ENCODE peak calls at places on chromosomes 13 and 19, in nine cellular contexts. M is heart left ventricle, B is fibroblast of lung, Z is A549, A is body of pancreas, W is small intestine, L is stomach, U is aorta, G is thyroid gland. J is an unnamed sample.
A peak's percentile ranks its signal among the peaks of the same experiment; 100 is the strongest.

GRCh38 chr19:1170938-1171754 is 2.9 kb downstream of the SBNO2 start:
- DNase-seq in A (no peak), B (no peak), M (no peak), W (no peak), L (no peak), Z (no peak), U (no peak), G (no peak), J (no peak)

GRCh38 chr19:38773469-38774177 is at the start of gene LGALS7:
- DNase-seq in W (no peak), M (no peak), U (no peak), B (no peak), Z (no peak), A (no peak), L (no peak), G (no peak), J (no peak)

GRCh38 chr19:55600336-55601028 is 394 bp downstream of the ZNF524 start:
- DNase-seq in W (no peak), B (peak; percentile 65), M (peak; percentile 82), Z (no peak), U (peak; percentile 89), L (no peak), G (peak; percentile 76), A (no peak), J (no peak)

GRCh38 chr19:8022275-8022674 is 16.8 kb upstream of the ELAVL1 start:
- DNase-seq in L (peak; percentile 29), Z (no peak), U (no peak), M (no peak), B (no peak), A (no peak), W (no peak), G (no peak), J (peak; percentile 87)

GRCh38 chr19:58279042-58279924 is 528 bp downstream of the ZNF8 start:
- DNase-seq in U (peak; percentile 91), A (peak; percentile 65), Z (peak; percentile 71), L (peak; percentile 63), B (peak; percentile 78), G (peak; percentile 67), W (peak; percentile 75), M (peak; percentile 84), J (peak; percentile 76)

GRCh38 chr13:73228546-73228945 is 169.7 kb downstream of the KLF5 start:
- DNase-seq in Z (peak; percentile 12), U (no peak), A (no peak), W (peak; percentile 43), B (peak; percentile 36), L (no peak), G (no peak), M (no peak), J (no peak)

GRCh38 chr13:110275931-110276552 is 30.9 kb downstream of the COL4A1 start:
- DNase-seq in L (no peak), W (no peak), Z (no peak), G (no peak), B (no peak), M (peak; percentile 54), A (no peak), U (no peak), J (no peak)

GRCh38 chr19:19552811-19553210 is 14.7 kb downstream of the CILP2 start:
- DNase-seq in W (peak; percentile 41), L (peak; percentile 52), A (no peak), B (peak; percentile 29), G (no peak), Z (peak; percentile 47), U (no peak), M (no peak), J (no peak)

GRCh38 chr19:18373892-18374629 is 11.9 kb upstream of the GDF15 start:
- DNase-seq in U (peak; percentile 96), L (peak; percentile 83), M (peak; percentile 93), W (peak; percentile 47), G (peak; percentile 93), B (peak; percentile 99), Z (peak; percentile 94), A (peak; percentile 96), J (peak; percentile 80)

GRCh38 chr19:28607066-28607583 is 605.8 kb downstream of the UQCRFS1 start:
- DNase-seq in B (no peak), G (no peak), Z (no peak), A (no peak), U (no peak), W (no peak), M (no peak), L (no peak), J (no peak)

GRCh38 chr13:86974251-86974994 is 696.7 kb upstream of the SLITRK5 start:
- DNase-seq in B (no peak), L (no peak), M (no peak), U (peak; percentile 58), A (no peak), G (no peak), W (no peak), Z (no peak), J (no peak)

GRCh38 chr19:32252333-32252669 is 93.1 kb upstream of the ZNF507 start:
- DNase-seq in A (no peak), W (no peak), Z (no peak), G (no peak), L (no peak), M (no peak), B (no peak), U (no peak), J (no peak)

GRCh38 chr13:33228645-33229445 is 56.7 kb downstream of the STARD13 start:
- DNase-seq in G (peak; percentile 43), B (peak; percentile 83), Z (peak; percentile 27), A (no peak), W (peak; percentile 59), L (no peak), M (no peak), U (no peak), J (no peak)

GRCh38 chr13:38147050-38147449 is 202.6 kb upstream of the UFM1 start:
- DNase-seq in U (no peak), L (no peak), Z (no peak), G (no peak), W (no peak), B (no peak), A (no peak), M (no peak), J (no peak)

DNA sequence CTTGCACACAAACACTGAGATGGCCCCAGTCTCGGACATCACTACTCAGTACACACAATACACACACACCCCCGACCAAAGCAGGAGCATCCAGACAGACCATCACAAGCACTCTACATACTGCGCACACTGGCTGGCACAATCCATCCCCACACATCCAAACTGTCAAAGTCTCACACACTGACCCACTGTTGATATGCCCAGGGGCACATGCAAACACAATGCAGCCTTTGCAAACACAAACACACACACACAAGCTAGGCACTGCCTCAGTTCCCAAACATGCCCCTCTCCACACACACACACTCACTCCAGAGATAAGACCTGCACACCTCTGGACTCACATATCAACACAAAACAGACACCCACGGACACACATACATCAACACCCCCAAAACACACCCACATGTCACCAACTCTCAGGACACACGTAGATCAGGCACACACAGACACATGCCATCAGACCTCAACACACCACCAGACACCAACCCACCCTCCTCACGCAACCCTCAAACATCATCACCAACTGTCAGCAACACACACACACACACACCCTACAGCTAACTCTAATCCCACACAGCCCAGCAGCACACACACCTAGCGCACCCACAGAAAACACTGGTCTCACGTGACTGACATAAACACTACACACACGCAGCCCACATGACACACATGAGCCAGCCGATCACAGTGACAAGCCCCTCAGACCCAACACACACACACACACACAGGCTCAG is 1.9 kb downstream of the BBC3 start:
- DNase-seq in G (no peak), B (peak; percentile 46), W (no peak), M (no peak), U (no peak), L (no peak), A (no peak), Z (peak; percentile 75), J (no peak)
- H3K4me1 ChIP-seq in G (peaks cover 27% of the 10 kb centered on the region), B (peaks cover 27% of the 10 kb centered on the region), W (peaks cover 7% of the 10 kb centered on the region), M (peaks cover 40% of the 10 kb centered on the region), U (no peaks in the 10 kb centered on the region), L (peaks cover 61% of the 10 kb centered on the region), A (peaks cover 61% of the 10 kb centered on the region), Z (peaks cover 54% of the 10 kb centered on the region), J (peaks cover 27% of the 10 kb centered on the region)

DNA sequence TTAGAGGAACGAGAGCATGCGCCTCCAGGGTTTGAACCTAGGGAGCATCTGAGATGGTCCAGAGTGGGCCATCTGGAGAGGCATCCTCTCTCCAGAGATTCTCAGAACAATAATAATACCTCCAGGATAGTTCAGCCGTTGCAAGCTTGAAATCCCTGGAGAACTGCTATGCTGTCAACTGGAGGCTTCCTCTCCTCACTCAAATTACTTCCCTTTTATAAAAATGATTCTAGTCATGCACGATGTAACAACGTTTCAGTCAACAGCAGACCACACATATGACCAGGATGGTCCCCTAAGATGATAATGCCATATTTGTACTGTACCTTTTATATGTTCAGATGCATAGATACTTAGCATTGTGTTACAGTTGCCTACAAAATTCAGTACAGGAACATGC is 108.7 kb downstream of the SHISA2 start:
- DNase-seq in W (no peak), G (no peak), B (no peak), M (no peak), U (no peak), Z (no peak), A (no peak), L (no peak), J (no peak)
- H3K27ac ChIP-seq in W (no peak overlapping the region), G (no peak overlapping the region), B (no peak overlapping the region), M (no peak overlapping the region), U (no peak overlapping the region), Z (no peak overlapping the region), A (no peak overlapping the region), L (no peak overlapping the region), J (no peak overlapping the region)

DNA sequence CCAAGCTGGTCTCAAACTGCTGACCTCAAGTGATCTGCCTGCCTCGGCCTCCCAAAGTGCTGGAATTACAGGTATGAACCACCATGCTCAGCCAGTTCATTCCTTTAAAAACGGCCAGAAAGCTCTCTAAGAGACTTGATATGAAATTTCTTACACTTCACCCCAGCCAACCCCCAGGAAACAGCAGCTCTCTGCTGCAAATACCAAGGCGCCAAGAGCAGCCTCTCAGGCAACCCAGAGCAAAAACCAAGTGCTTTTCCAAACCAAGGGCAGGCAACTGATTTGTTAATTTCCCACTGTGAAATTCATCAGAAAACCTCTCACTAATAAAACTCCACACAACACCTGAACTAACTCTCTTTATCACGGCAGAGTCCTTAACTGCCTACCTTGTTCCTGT is 44.9 kb downstream of the LATS2 start:
- DNase-seq in A (no peak), W (no peak), G (peak; percentile 44), Z (no peak), L (no peak), M (no peak), B (no peak), U (no peak), J (no peak)
- H3K4me1 ChIP-seq in A (peaks cover 47% of the 10 kb centered on the region), W (no peaks in the 10 kb centered on the region), G (peaks cover 72% of the 10 kb centered on the region), Z (peaks cover 64% of the 10 kb centered on the region), L (peaks cover 53% of the 10 kb centered on the region), M (peaks cover 73% of the 10 kb centered on the region), B (peaks cover 43% of the 10 kb centered on the region), U (peaks cover 7% of the 10 kb centered on the region), J (peaks cover 45% of the 10 kb centered on the region)

DNA sequence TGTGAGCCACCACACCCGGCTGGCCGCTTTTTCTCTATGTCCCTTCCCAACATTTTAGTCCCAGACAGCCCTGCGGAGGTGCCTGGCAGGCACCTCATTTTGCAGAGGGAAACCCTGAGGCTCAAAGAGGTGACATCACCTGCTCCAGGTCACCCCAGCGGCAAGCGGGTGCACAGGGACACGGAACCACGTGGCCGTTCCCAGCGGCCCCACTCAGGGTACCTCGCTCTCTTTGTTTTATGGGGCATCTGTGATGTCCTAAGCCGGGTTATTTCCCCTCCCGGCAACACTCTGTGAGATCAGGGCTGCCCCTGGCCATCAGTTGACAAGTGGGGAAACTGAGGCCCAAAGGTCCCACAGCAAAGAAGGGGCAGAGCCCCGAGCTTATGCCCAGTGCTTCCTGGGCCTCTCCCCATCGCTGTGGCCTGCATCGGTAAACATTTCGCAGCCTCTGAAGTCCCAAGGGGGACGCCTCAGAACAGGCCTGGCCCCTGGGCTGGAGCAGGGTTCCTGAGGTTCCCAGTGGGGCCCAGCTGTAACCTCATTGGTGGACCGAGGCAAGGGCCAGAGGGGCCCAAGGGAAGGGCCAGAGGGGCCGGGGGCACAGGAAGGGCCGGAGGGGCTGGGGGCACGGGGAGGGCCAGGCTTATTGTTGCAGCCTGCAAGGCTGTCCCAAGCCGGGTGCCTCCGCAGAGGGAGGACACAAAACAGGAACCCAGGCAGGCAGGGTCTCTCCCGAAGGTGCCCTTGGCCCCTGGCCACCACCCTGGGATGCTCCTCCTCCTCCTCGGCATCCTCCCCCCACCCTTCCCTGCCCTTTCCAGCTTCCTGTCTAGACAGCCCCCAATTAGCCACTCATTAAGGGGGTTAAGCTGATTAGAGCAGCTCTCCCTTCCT is 39.0 kb downstream of the SMIM24 start:
- DNase-seq in Z (no peak), U (peak; percentile 74), W (no peak), B (no peak), G (no peak), L (no peak), A (no peak), M (no peak), J (no peak)
- H3K27ac ChIP-seq in Z (no peak overlapping the region), U (no peak overlapping the region), W (no peak overlapping the region), B (no peak overlapping the region), G (no peak overlapping the region), L (peak overlapping the region; percentile 20), A (no peak overlapping the region), M (no peak overlapping the region), J (no peak overlapping the region)

J was measured in right lobe of liver.